ENCODE peak calls at places on chromosomes 11 and 22, in six cellular contexts. J is fibroblast of the aortic adventitia; I is A549; L is right atrium auricular region; Z is neural crest cell; X is CD8-positive, alpha-beta T cell. G is an unnamed sample.

GRCh38 chr11:93504110-93505095 is 38.8 kb downstream of the SMCO4 start:
- DNase-seq in Z (no peak), J (no peak), X (no peak), I (no peak), L (no peak), G (no peak)

GRCh38 chr11:65766535-65766934 is 14.2 kb downstream of the AP5B1 start:
- DNase-seq in I (no peak), L (no peak), J (peak), X (no peak), Z (no peak), G (peak)

GRCh38 chr22:20957691-20958440 is 9.2 kb upstream of the AIFM3 start:
- DNase-seq in Z (no peak), L (no peak), X (no peak), I (peak), J (peak), G (peak)

GRCh38 chr22:17786435-17787158 is 12.3 kb upstream of the BID start:
- DNase-seq in L (peak), I (no peak), J (peak), Z (peak), X (no peak), G (no peak)

GRCh38 chr22:27564806-27565205 is 236.8 kb downstream of the MN1 start:
- DNase-seq in I (no peak), J (no peak), X (no peak), Z (no peak), L (no peak), G (no peak)

GRCh38 chr22:18954333-18954732 is 18.2 kb upstream of the PRODH start:
- DNase-seq in X (peak), Z (peak), I (peak), J (peak), L (peak), G (peak)

GRCh38 chr11:132685174-132685611 is 847.1 kb downstream of the OPCML start:
- DNase-seq in J (no peak), I (no peak), Z (no peak), X (no peak), L (no peak), G (no peak)

GRCh38 chr11:107770546-107770945 is 58.7 kb upstream of the SLN start:
- DNase-seq in I (no peak), X (no peak), J (no peak), Z (no peak), L (no peak), G (no peak)

GRCh38 chr11:77140231-77140959 is 12.3 kb downstream of the MYO7A start:
- DNase-seq in I (no peak), Z (no peak), X (no peak), L (peak), J (peak), G (no peak)

GRCh38 chr11:67631427-67631826 is 1.7 kb upstream of the NUDT8 start:
- DNase-seq in L (no peak), Z (no peak), X (no peak), I (no peak), J (no peak), G (no peak)

GRCh38 chr22:39309881-39310714 is 9.3 kb downstream of the RPL3 start:
- DNase-seq in L (no peak), Z (no peak), X (no peak), J (peak), I (no peak), G (no peak)

GRCh38 chr11:441418-442274 is at the start of gene ANO9:
- DNase-seq in Z (no peak), L (no peak), J (no peak), X (peak), I (no peak), G (no peak)

GRCh38 chr11:122141757-122142156 is 25.7 kb upstream of the BLID start:
- DNase-seq in L (no peak), X (no peak), J (no peak), Z (no peak), I (no peak), G (no peak)

GRCh38 chr22:28442951-28443876 is 236.4 kb downstream of the TTC28 start:
- DNase-seq in L (peak), Z (peak), I (no peak), X (no peak), J (peak), G (no peak)

GRCh38 chr11:766106-766940 is 11.0 kb downstream of the GATD1 start:
- DNase-seq in J (no peak), Z (no peak), X (no peak), I (peak), L (no peak), G (no peak)

GRCh38 chr11:503179-503981 is 3.7 kb downstream of the RNH1 start:
- DNase-seq in L (peak), X (no peak), I (no peak), Z (no peak), J (peak), G (no peak)

GRCh38 chr11:8768625-8769333 is 86.2 kb downstream of the RPL27A start:
- DNase-seq in J (peak), Z (no peak), I (peak), L (no peak), X (no peak), G (no peak)

GRCh38 chr11:34151166-34151565 is 45.7 kb downstream of the NAT10 start:
- DNase-seq in J (no peak), I (no peak), X (no peak), Z (no peak), L (no peak), G (no peak)

GRCh38 chr11:64790205-64791095 is 12.1 kb upstream of the SF1 start:
- DNase-seq in L (no peak), J (no peak), I (no peak), X (no peak), Z (no peak), G (no peak)

GRCh38 chr22:49007013-49007653 is 820.5 kb downstream of the BRD1 start:
- DNase-seq in J (no peak), L (peak), I (no peak), X (no peak), Z (no peak), G (peak)

GRCh38 chr22:46081831-46082210 is 68.5 kb upstream of the PPARA start:
- DNase-seq in X (no peak), L (no peak), I (no peak), Z (no peak), J (peak), G (no peak)

GRCh38 chr11:119115484-119116234 is 5.7 kb upstream of the HINFP start:
- DNase-seq in I (no peak), L (peak), Z (no peak), X (no peak), J (no peak), G (no peak)

GRCh38 chr11:63227521-63228107 is 15.8 kb downstream of the SLC22A25 start:
- DNase-seq in L (no peak), I (no peak), Z (no peak), X (no peak), J (no peak), G (no peak)

GRCh38 chr22:49960967-49961600 is 512 bp downstream of the PIM3 start:
- DNase-seq in J (no peak), X (peak), I (peak), Z (no peak), L (no peak), G (no peak)

GRCh38 chr22:24474221-24474620 is 20.9 kb upstream of the UPB1 start:
- DNase-seq in L (no peak), J (peak), I (peak), Z (no peak), X (no peak), G (peak)

GRCh38 chr11:34640050-34640971 is 19.4 kb downstream of the EHF start:
- DNase-seq in Z (no peak), L (no peak), I (peak), J (no peak), X (no peak), G (no peak)

GRCh38 chr11:61792310-61793083 is at the start of the genes FEN1 and TMEM258:
- DNase-seq in J (peak), Z (peak), I (peak), X (peak), L (peak), G (peak)

GRCh38 chr11:6420677-6421076 is 1.8 kb upstream of the APBB1 start:
- DNase-seq in J (no peak), I (no peak), L (no peak), Z (no peak), X (no peak), G (no peak)

GRCh38 chr11:118657238-118657637 is 22.2 kb downstream of the TREH start:
- DNase-seq in X (no peak), Z (no peak), J (no peak), I (no peak), L (no peak), G (no peak)

GRCh38 chr11:28673687-28674431 is 565.7 kb downstream of the METTL15 start:
- DNase-seq in J (no peak), Z (no peak), X (no peak), I (no peak), L (no peak), G (no peak)

GRCh38 chr11:18907391-18907790 is 31.8 kb downstream of the MRGPRX1 start:
- DNase-seq in J (no peak), X (no peak), I (no peak), Z (no peak), L (no peak), G (no peak)

GRCh38 chr11:127609025-127609788 is 608.6 kb upstream of the KIRREL3 start:
- DNase-seq in Z (no peak), I (no peak), L (no peak), J (no peak), X (no peak), G (no peak)
- TF ChIP-seq CTCF in Z (no peak), I (no peak), L (no peak), J (no peak), X (no peak), G (no peak)

GRCh38 chr11:1770061-1770460 is 6.3 kb upstream of the CTSD start:
- DNase-seq in X (no peak), I (no peak), L (no peak), J (no peak), Z (no peak), G (no peak)
- TF ChIP-seq CTCF in X (no peak), I (no peak), L (no peak), J (no peak), Z (no peak), G (no peak)

GRCh38 chr11:57430946-57431345 is 4.0 kb upstream of the SLC43A3 start:
- DNase-seq in L (no peak), X (no peak), J (no peak), Z (no peak), I (no peak), G (no peak)

GRCh38 chr11:57429946-57430345 is 3.0 kb upstream of the SLC43A3 start:
- DNase-seq in Z (no peak), X (no peak), J (no peak), L (no peak), I (no peak), G (no peak)

GRCh38 chr11:57434640-57435546 is 8.0 kb upstream of the SLC43A3 start:
- DNase-seq in I (peak), L (no peak), X (no peak), Z (no peak), J (peak), G (no peak)

GRCh38 chr11:57432017-57432590 is 5.2 kb upstream of the SLC43A3 start:
- DNase-seq in J (no peak), Z (no peak), L (no peak), I (no peak), X (no peak), G (no peak)

DNA sequence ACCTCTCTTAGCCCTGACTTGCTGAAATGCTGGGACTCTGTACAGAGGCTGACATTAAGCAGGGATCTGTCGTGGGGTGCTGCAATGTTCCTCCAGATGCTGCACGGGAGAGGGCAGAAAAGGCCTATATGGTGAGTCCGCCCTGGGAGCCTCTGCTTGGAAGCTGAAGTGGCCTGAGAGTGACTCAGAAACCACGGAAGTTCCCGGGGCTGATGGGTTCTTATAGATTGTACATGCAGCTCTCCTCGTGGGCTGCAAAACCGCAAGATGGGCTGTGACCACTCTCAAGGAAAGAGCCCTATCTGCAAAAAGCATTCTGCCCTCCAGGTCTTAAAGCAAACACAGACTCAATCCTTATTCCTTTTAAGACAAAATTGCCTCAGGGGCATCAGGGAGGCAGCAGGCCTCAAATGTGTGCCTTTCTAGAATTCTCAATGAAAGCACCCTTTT is 5.8 kb upstream of the SLC43A3 start:
- DNase-seq in L (no peak), J (peak), I (no peak), Z (no peak), X (no peak), G (no peak)
- TF ChIP-seq CTCF in L (no peak), J (no peak), I (no peak), Z (no peak), X (no peak), G (no peak)

GRCh38 chr11:121104223-121104831 is 3.3 kb downstream of the TECTA start:
- DNase-seq in X (no peak), I (no peak), Z (no peak), J (no peak), L (no peak), G (no peak)
- TF ChIP-seq CTCF in X (no peak), I (no peak), Z (peak), J (peak), L (no peak), G (no peak)